ENCODE peak calls at places on chromosomes 6 and 20, in eight cellular contexts. Y is AG04450, E is brain microvascular endothelial cell, O is stomach, A is upper lobe of right lung, L is left lung, T is neural progenitor cell, B is foreskin fibroblast. G is an unnamed sample.

GRCh38 chr6:17021539-17021889 is 80.3 kb upstream of the STMND1 start:
- DNase-seq in Y (peak; percentile 74), E (peak; percentile 38), O (no peak), A (no peak), L (no peak), T (no peak), B (peak; percentile 65), G (no peak)

GRCh38 chr6:156774872-156775405 is 2.2 kb upstream of the ARID1B start:
- DNase-seq in Y (no peak), E (no peak), O (no peak), A (no peak), L (no peak), T (peak; percentile 50), B (no peak), G (no peak)

GRCh38 chr20:42706762-42707161 is 482.9 kb downstream of the PTPRT start:
- DNase-seq in Y (no peak), E (no peak), O (no peak), A (no peak), L (no peak), T (no peak), B (no peak), G (no peak)

GRCh38 chr6:75317503-75318206 is 33.1 kb upstream of the TMEM30A start:
- DNase-seq in Y (no peak), E (peak; percentile 73), O (no peak), A (no peak), L (no peak), T (no peak), B (peak; percentile 67), G (peak; percentile 52)

GRCh38 chr6:10522929-10523573 is 1.9 kb downstream of the GCNT2 start:
- DNase-seq in Y (no peak), E (no peak), O (peak; percentile 57), A (no peak), L (no peak), T (peak; percentile 71), B (no peak), G (no peak)

GRCh38 chr20:63321148-63321831 is 28.3 kb downstream of the COL20A1 start:
- DNase-seq in Y (no peak), E (no peak), O (no peak), A (peak; percentile 64), L (no peak), T (no peak), B (peak; percentile 70), G (no peak)

GRCh38 chr20:58751956-58752355 is 59.4 kb downstream of the NPEPL1 start:
- DNase-seq in Y (no peak), E (no peak), O (peak; percentile 11), A (no peak), L (no peak), T (no peak), B (no peak), G (no peak)

GRCh38 chr6:1870267-1870666 is 260.6 kb downstream of the FOXC1 start:
- DNase-seq in Y (no peak), E (no peak), O (no peak), A (no peak), L (no peak), T (no peak), B (no peak), G (no peak)

GRCh38 chr20:37042986-37043972 is 52.5 kb downstream of the RBL1 start:
- DNase-seq in Y (no peak), E (no peak), O (no peak), A (no peak), L (no peak), T (no peak), B (no peak), G (no peak)

GRCh38 chr6:105301072-105301503 is 101.8 kb downstream of the PREP start:
- DNase-seq in Y (no peak), E (no peak), O (no peak), A (no peak), L (no peak), T (no peak), B (peak; percentile 63), G (no peak)

GRCh38 chr6:125802943-125803377 is 12.2 kb downstream of the NCOA7 start:
- DNase-seq in Y (no peak), E (peak; percentile 22), O (no peak), A (no peak), L (no peak), T (no peak), B (peak; percentile 17), G (no peak)

GRCh38 chr6:137903933-137904821 is 37.1 kb downstream of the TNFAIP3 start:
- DNase-seq in Y (no peak), E (no peak), O (no peak), A (no peak), L (no peak), T (no peak), B (peak; percentile 74), G (peak; percentile 54)

GRCh38 chr6:52547647-52548352 is 29.1 kb downstream of the TRAM2 start:
- DNase-seq in Y (no peak), E (peak; percentile 97), O (no peak), A (no peak), L (no peak), T (no peak), B (no peak), G (no peak)

GRCh38 chr20:53328956-53329355 is 264.7 kb downstream of the ZNF217 start:
- DNase-seq in Y (no peak), E (no peak), O (no peak), A (no peak), L (no peak), T (no peak), B (no peak), G (no peak)

GRCh38 chr6:125764105-125764671 is 14.8 kb downstream of the HEY2 start:
- DNase-seq in Y (no peak), E (no peak), O (no peak), A (no peak), L (no peak), T (no peak), B (no peak), G (no peak)

GRCh38 chr6:152552616-152553209 is 84.4 kb downstream of the SYNE1 start:
- DNase-seq in Y (peak; percentile 37), E (peak; percentile 65), O (peak; percentile 71), A (peak; percentile 74), L (peak; percentile 64), T (peak; percentile 81), B (peak; percentile 87), G (peak; percentile 18)

GRCh38 chr6:119207973-119208725 is 129.7 kb upstream of the FAM184A start:
- DNase-seq in Y (no peak), E (peak; percentile 31), O (no peak), A (no peak), L (no peak), T (no peak), B (peak; percentile 81), G (peak; percentile 50)

GRCh38 chr20:40532103-40532502 is 156.9 kb downstream of the MAFB start:
- DNase-seq in Y (no peak), E (peak; percentile 17), O (no peak), A (no peak), L (no peak), T (peak; percentile 57), B (peak; percentile 8), G (no peak)

GRCh38 chr20:39264506-39265172 is 302.5 kb downstream of the DHX35 start:
- DNase-seq in Y (peak; percentile 29), E (peak; percentile 72), O (peak; percentile 62), A (no peak), L (peak; percentile 40), T (peak; percentile 80), B (peak; percentile 77), G (peak; percentile 28)

GRCh38 chr6:166005846-166006592 is 161.6 kb downstream of the TBXT start:
- DNase-seq in Y (no peak), E (peak; percentile 80), O (peak; percentile 48), A (no peak), L (no peak), T (peak; percentile 70), B (peak; percentile 66), G (no peak)

GRCh38 chr6:35367646-35368037 is 25.3 kb downstream of the PPARD start:
- DNase-seq in Y (no peak), E (no peak), O (no peak), A (no peak), L (no peak), T (no peak), B (no peak), G (no peak)

GRCh38 chr6:150058986-150059385 is 9.9 kb downstream of the ULBP3 start:
- DNase-seq in Y (no peak), E (no peak), O (no peak), A (no peak), L (no peak), T (no peak), B (no peak), G (no peak)

GRCh38 chr6:150058231-150058792 is 10.6 kb downstream of the ULBP3 start:
- DNase-seq in Y (no peak), E (no peak), O (no peak), A (no peak), L (no peak), T (no peak), B (no peak), G (no peak)

GRCh38 chr6:150056916-150057315 is 12.0 kb downstream of the ULBP3 start:
- DNase-seq in Y (no peak), E (no peak), O (no peak), A (no peak), L (no peak), T (no peak), B (no peak), G (no peak)

GRCh38 chr6:150056156-150056555 is 12.8 kb downstream of the ULBP3 start:
- DNase-seq in Y (no peak), E (no peak), O (no peak), A (no peak), L (no peak), T (no peak), B (no peak), G (no peak)

DNA sequence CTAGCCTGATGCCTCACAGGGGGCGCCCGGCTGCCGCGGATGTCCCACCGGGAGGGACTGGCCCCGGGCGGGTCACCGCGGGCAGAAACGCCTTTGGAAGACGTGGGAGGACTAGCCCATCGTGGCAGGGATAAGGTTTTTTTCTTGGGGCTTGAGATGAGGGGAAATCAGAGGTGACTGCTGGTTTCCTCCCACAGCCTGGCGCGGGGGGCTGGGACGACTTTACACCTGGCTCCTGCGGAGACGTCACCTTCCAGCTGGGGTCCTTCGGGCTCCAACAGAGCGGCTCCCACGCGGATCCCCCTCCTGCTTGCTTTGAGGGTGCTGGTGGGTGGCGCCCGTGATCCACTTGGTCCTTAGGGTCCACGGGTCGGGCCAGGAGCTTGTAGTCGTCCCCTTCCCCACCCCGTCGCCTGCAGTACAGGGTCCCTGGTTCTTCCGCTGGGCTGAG is 11.4 kb downstream of the ULBP3 start:
- DNase-seq in Y (no peak), E (no peak), O (no peak), A (no peak), L (no peak), T (no peak), B (no peak), G (no peak)
- TF ChIP-seq CTCF in Y (no peak), E (no peak), O (no peak), A (no peak), L (no peak), T (no peak), B (no peak), G (no peak)

GRCh38 chr6:129647044-129647443 is 62.9 kb downstream of the ARHGAP18 start:
- DNase-seq in Y (no peak), E (no peak), O (no peak), A (no peak), L (no peak), T (no peak), B (no peak), G (no peak)
- H3K4me3 ChIP-seq in Y (no peak overlapping the region), E (no peak overlapping the region), O (no peak overlapping the region), A (no peak overlapping the region), L (no peak overlapping the region), T (no peak overlapping the region), B (no peak overlapping the region), G (no peak overlapping the region)

GRCh38 chr20:61861054-61861841 is 204.4 kb downstream of the TAF4 start:
- DNase-seq in Y (no peak), E (no peak), O (no peak), A (no peak), L (no peak), T (no peak), B (no peak), G (no peak)
- TF ChIP-seq CTCF in Y (no peak), E (no peak), O (no peak), A (no peak), L (no peak), T (no peak), B (no peak), G (no peak)

GRCh38 chr6:106648651-106649308 is 19.4 kb downstream of the QRSL1 start:
- DNase-seq in Y (no peak), E (no peak), O (no peak), A (no peak), L (no peak), T (no peak), B (no peak), G (no peak)
- H3K4me3 ChIP-seq in Y (no peak overlapping the region), E (no peak overlapping the region), O (no peak overlapping the region), A (no peak overlapping the region), L (no peak overlapping the region), T (no peak overlapping the region), B (no peak overlapping the region), G (no peak overlapping the region)

G was measured in AG09309.